ENCODE peak calls at places on chromosomes 5 and 9, in four cellular contexts. One of them, this sample, is unnamed.
A peak's percentile ranks its signal among the peaks of the same experiment; 100 is the strongest.

GRCh38 chr5:139193928-139194327 is 4.2 kb downstream of the SIL1 start:
- DNase-seq in HepG2: peak; percentile 21
- DNase-seq in GM12878: no peak
- DNase-seq in K562: no peak
- DNase-seq in this sample: peak; percentile 35

GRCh38 chr5:126508962-126509279 is 85.7 kb downstream of the GRAMD2B start:
- DNase-seq in K562: no peak
- DNase-seq in HepG2: no peak
- DNase-seq in GM12878: no peak
- DNase-seq in this sample: no peak

GRCh38 chr9:32701321-32702022 is 66.0 kb upstream of the TAF1L start:
- DNase-seq in HepG2: no peak
- DNase-seq in K562: no peak
- DNase-seq in GM12878: no peak
- DNase-seq in this sample: no peak

GRCh38 chr9:132670816-132671371 is 630 bp downstream of the GTF3C4 start:
- DNase-seq in HepG2: no peak
- DNase-seq in GM12878: no peak
- DNase-seq in K562: peak; percentile 36
- DNase-seq in this sample: peak; percentile 46

GRCh38 chr5:149838881-149839739 is 105.5 kb downstream of the PDE6A start:
- DNase-seq in HepG2: no peak
- DNase-seq in GM12878: no peak
- DNase-seq in K562: no peak
- DNase-seq in this sample: no peak

GRCh38 chr9:97560851-97561250 is 59.4 kb downstream of the TMOD1 start:
- DNase-seq in K562: no peak
- DNase-seq in HepG2: no peak
- DNase-seq in GM12878: no peak
- DNase-seq in this sample: no peak

GRCh38 chr9:91740713-91741112 is 209.3 kb downstream of the ROR2 start:
- DNase-seq in GM12878: no peak
- DNase-seq in HepG2: no peak
- DNase-seq in K562: no peak
- DNase-seq in this sample: no peak

GRCh38 chr5:124808842-124809268 is 62.4 kb upstream of the ZNF608 start:
- DNase-seq in K562: peak; percentile 29
- DNase-seq in GM12878: no peak
- DNase-seq in HepG2: no peak
- DNase-seq in this sample: no peak

GRCh38 chr9:65435464-65435863 is 150.5 kb upstream of the FOXD4L5 start:
- DNase-seq in K562: no peak
- DNase-seq in HepG2: no peak
- DNase-seq in GM12878: no peak
- DNase-seq in this sample: no peak

GRCh38 chr9:1535051-1535450 is 480.1 kb upstream of the SMARCA2 start:
- DNase-seq in K562: no peak
- DNase-seq in GM12878: no peak
- DNase-seq in HepG2: no peak
- DNase-seq in this sample: no peak

GRCh38 chr9:26893030-26893676 is 551 bp upstream of the CAAP1 start:
- DNase-seq in GM12878: no peak
- DNase-seq in HepG2: no peak
- DNase-seq in K562: no peak
- DNase-seq in this sample: no peak

GRCh38 chr5:35890021-35890740 is 33.5 kb downstream of the IL7R start:
- DNase-seq in GM12878: no peak
- DNase-seq in K562: no peak
- DNase-seq in HepG2: no peak
- DNase-seq in this sample: no peak

GRCh38 chr9:106356924-106357323 is 506.0 kb upstream of the ZNF462 start:
- DNase-seq in HepG2: no peak
- DNase-seq in K562: no peak
- DNase-seq in GM12878: no peak
- DNase-seq in this sample: no peak

GRCh38 chr9:37283730-37284235 is 138.7 kb upstream of the GRHPR start:
- DNase-seq in HepG2: peak; percentile 4
- DNase-seq in GM12878: peak; percentile 72
- DNase-seq in K562: no peak
- DNase-seq in this sample: no peak

GRCh38 chr5:142109356-142110045 is 922 bp downstream of the NDFIP1 start:
- DNase-seq in HepG2: no peak
- DNase-seq in K562: no peak
- DNase-seq in GM12878: no peak
- DNase-seq in this sample: no peak

GRCh38 chr9:82939451-82939850 is 123.5 kb downstream of the RASEF start:
- DNase-seq in K562: no peak
- DNase-seq in HepG2: no peak
- DNase-seq in GM12878: no peak
- DNase-seq in this sample: no peak

GRCh38 chr5:138824924-138825863 is 49.9 kb downstream of the LRRTM2 start:
- DNase-seq in HepG2: peak; percentile 7
- DNase-seq in K562: peak; percentile 42
- DNase-seq in GM12878: no peak
- DNase-seq in this sample: peak; percentile 22

GRCh38 chr9:90985631-90986030 is 184.0 kb downstream of the SYK start:
- DNase-seq in GM12878: no peak
- DNase-seq in K562: no peak
- DNase-seq in HepG2: no peak
- DNase-seq in this sample: no peak

GRCh38 chr5:95673076-95673475 is 9.7 kb downstream of the SPATA9 start:
- DNase-seq in GM12878: no peak
- DNase-seq in HepG2: peak; percentile 14
- DNase-seq in K562: no peak
- DNase-seq in this sample: no peak

GRCh38 chr9:105842023-105842644 is 147.8 kb downstream of the TMEM38B start:
- DNase-seq in GM12878: peak; percentile 3
- DNase-seq in K562: peak; percentile 51
- DNase-seq in HepG2: peak; percentile 16
- DNase-seq in this sample: peak; percentile 30

GRCh38 chr9:22108581-22109370 is 99.7 kb upstream of the CDKN2B start:
- DNase-seq in K562: no peak
- DNase-seq in GM12878: no peak
- DNase-seq in HepG2: no peak
- DNase-seq in this sample: no peak

GRCh38 chr5:171205375-171205774 is 103.7 kb upstream of the TLX3 start:
- DNase-seq in GM12878: no peak
- DNase-seq in K562: no peak
- DNase-seq in HepG2: no peak
- DNase-seq in this sample: no peak

GRCh38 chr9:3509926-3510325 is 15.9 kb downstream of the RFX3 start:
- DNase-seq in GM12878: no peak
- DNase-seq in HepG2: no peak
- DNase-seq in K562: no peak
- DNase-seq in this sample: no peak

GRCh38 chr5:150674376-150674821 is 13.3 kb downstream of the MYOZ3 start:
- DNase-seq in HepG2: no peak
- DNase-seq in GM12878: no peak
- DNase-seq in K562: no peak
- DNase-seq in this sample: no peak

GRCh38 chr5:74408150-74409043 is 232.1 kb downstream of the ENC1 start:
- DNase-seq in K562: no peak
- DNase-seq in HepG2: peak; percentile 96
- DNase-seq in GM12878: no peak
- DNase-seq in this sample: no peak

GRCh38 chr9:125906893-125907292 is 159.7 kb downstream of the PBX3 start:
- DNase-seq in K562: no peak
- DNase-seq in HepG2: no peak
- DNase-seq in GM12878: no peak
- DNase-seq in this sample: no peak

GRCh38 chr9:126719677-126720435 is 85.0 kb upstream of the ZBTB43 start:
- DNase-seq in GM12878: peak; percentile 53
- DNase-seq in HepG2: peak; percentile 55
- DNase-seq in K562: peak; percentile 37
- DNase-seq in this sample: no peak

GRCh38 chr9:101601904-101602765 is 7.4 kb upstream of the PPP3R2 start:
- DNase-seq in GM12878: no peak
- DNase-seq in K562: peak; percentile 31
- DNase-seq in HepG2: peak; percentile 46
- DNase-seq in this sample: peak; percentile 60

GRCh38 chr9:135478858-135479468 is 619 bp upstream of the PPP1R26 start:
- DNase-seq in HepG2: peak; percentile 45
- DNase-seq in K562: peak; percentile 44
- DNase-seq in GM12878: no peak
- DNase-seq in this sample: peak; percentile 40

GRCh38 chr5:134083517-134083916 is 31.0 kb upstream of the TCF7 start:
- DNase-seq in HepG2: no peak
- DNase-seq in GM12878: no peak
- DNase-seq in K562: no peak
- DNase-seq in this sample: no peak

GRCh38 chr9:96122756-96123155 is 179.2 kb downstream of the HSD17B3 start:
- DNase-seq in GM12878: no peak
- DNase-seq in K562: no peak
- DNase-seq in HepG2: no peak
- DNase-seq in this sample: no peak

GRCh38 chr9:87620727-87621322 is 105.1 kb upstream of the CTSL start:
- DNase-seq in GM12878: no peak
- DNase-seq in HepG2: no peak
- DNase-seq in K562: no peak
- DNase-seq in this sample: no peak

GRCh38 chr9:98430535-98430934 is 175.1 kb upstream of the TBC1D2 start:
- DNase-seq in GM12878: no peak
- DNase-seq in HepG2: no peak
- DNase-seq in K562: no peak
- DNase-seq in this sample: no peak

GRCh38 chr9:4225291-4226119 is 74.4 kb downstream of the GLIS3 start:
- DNase-seq in HepG2: no peak
- DNase-seq in GM12878: no peak
- DNase-seq in K562: no peak
- DNase-seq in this sample: no peak

GRCh38 chr5:138966236-138966985 is 91.3 kb upstream of the LRRTM2 start:
- DNase-seq in HepG2: no peak
- DNase-seq in K562: no peak
- DNase-seq in GM12878: no peak
- DNase-seq in this sample: no peak

GRCh38 chr5:220008-220407 is 1.9 kb downstream of the SDHA start:
- DNase-seq in K562: no peak
- DNase-seq in HepG2: no peak
- DNase-seq in GM12878: no peak
- DNase-seq in this sample: no peak

GRCh38 chr9:129052592-129052991 is 16.2 kb downstream of the MIGA2 start:
- DNase-seq in GM12878: no peak
- DNase-seq in HepG2: no peak
- DNase-seq in K562: peak; percentile 12
- DNase-seq in this sample: no peak
- TF ChIP-seq BHLHE40 in GM12878: no peak
- TF ChIP-seq BHLHE40 in HepG2: no peak
- TF ChIP-seq BHLHE40 in K562: no peak
- TF ChIP-seq BHLHE40 in this sample: no peak

DNA sequence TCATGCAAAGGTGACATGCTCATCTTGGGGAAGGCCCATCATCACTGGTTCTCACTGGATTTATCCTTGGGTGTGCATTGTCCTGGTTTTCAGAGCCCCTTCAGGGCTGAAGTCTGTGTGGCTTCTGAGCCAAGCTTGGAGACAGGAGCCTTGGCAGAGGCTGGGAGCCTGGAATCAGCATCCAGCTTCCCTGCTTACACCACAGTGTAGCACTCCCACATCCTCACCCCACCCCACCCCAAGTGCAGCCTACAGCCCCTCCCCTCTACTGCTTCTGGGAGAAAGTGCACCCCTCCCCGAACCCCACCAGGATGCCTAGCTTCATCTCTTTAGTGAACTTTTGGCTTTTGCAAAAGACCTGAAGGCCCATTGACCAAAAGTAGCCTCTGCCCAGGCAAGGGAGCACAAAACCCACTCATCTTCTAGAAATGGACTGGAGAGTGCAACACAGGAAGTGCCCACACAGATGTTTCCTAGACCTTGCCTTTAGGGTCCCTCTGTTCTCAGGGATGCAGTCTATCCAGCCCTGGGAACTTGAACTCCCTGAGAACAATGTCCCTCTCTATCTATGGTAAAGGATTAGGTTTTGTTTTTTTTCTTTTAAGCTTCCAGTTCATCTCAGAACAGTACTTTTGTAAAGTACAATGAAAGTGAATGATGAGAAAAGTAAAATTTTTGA is 189.7 kb downstream of the PALM2AKAP2 start:
- DNase-seq in K562: no peak
- DNase-seq in GM12878: no peak
- DNase-seq in HepG2: no peak
- DNase-seq in this sample: no peak
- TF ChIP-seq TARDBP in K562: no peak
- TF ChIP-seq TARDBP in GM12878: no peak
- TF ChIP-seq TARDBP in HepG2: no peak
- TF ChIP-seq TARDBP in this sample: no peak

DNA sequence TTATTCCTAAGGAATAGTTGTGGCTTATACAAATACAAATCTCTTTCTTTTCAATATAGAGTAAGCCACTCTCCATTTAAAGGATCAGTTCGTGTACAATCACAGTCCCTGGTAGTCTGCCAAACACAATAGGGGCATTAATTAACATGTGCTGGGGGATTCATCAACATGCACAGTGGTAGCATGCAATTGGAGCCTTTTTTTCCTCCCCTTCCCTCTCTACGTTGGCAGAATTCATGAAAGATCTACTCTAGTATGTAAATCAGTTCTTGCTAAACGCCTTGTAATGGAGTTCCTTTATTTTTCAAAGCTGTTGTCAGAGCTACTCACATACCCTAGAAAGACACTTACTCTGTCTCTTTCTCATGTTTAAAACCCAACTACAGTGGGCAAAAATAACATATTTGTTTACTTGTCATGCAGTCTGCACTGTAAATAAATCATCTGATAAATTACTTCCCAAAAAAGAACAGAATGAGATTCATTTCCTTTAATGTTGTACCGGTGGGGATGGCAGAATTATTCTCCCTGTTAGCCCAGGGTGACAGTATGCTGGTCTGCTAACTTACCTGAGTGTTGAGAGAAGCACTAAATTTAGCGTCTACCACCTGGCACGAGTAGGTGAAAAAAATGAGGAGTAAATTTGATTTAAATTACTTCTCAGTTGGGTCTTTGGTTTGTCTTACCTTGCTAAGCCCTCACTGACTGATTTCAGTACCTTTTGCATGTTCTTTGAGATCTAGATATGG is 341.5 kb upstream of the CCNH start:
- DNase-seq in K562: no peak
- DNase-seq in HepG2: no peak
- DNase-seq in GM12878: no peak
- DNase-seq in this sample: no peak
- TF ChIP-seq BHLHE40 in K562: no peak
- TF ChIP-seq BHLHE40 in HepG2: no peak
- TF ChIP-seq BHLHE40 in GM12878: no peak
- TF ChIP-seq BHLHE40 in this sample: no peak

GRCh38 chr9:115520626-115521025 is 402.7 kb upstream of the TNC start:
- DNase-seq in HepG2: no peak
- DNase-seq in K562: no peak
- DNase-seq in GM12878: no peak
- DNase-seq in this sample: no peak

GRCh38 chr9:115522928-115523327 is 405.0 kb upstream of the TNC start:
- DNase-seq in K562: no peak
- DNase-seq in GM12878: no peak
- DNase-seq in HepG2: no peak
- DNase-seq in this sample: no peak

GRCh38 chr9:115513148-115513547 is 395.2 kb upstream of the TNC start:
- DNase-seq in HepG2: no peak
- DNase-seq in K562: no peak
- DNase-seq in GM12878: no peak
- DNase-seq in this sample: no peak

GRCh38 chr9:115514454-115514853 is 396.5 kb upstream of the TNC start:
- DNase-seq in K562: no peak
- DNase-seq in GM12878: no peak
- DNase-seq in HepG2: no peak
- DNase-seq in this sample: no peak

GRCh38 chr9:115517335-115518075 is 399.5 kb upstream of the TNC start:
- DNase-seq in K562: no peak
- DNase-seq in HepG2: no peak
- DNase-seq in GM12878: no peak
- DNase-seq in this sample: no peak
- TF ChIP-seq TARDBP in K562: no peak
- TF ChIP-seq TARDBP in HepG2: no peak
- TF ChIP-seq TARDBP in GM12878: no peak
- TF ChIP-seq TARDBP in this sample: no peak